ENCODE peak calls at places on chromosome 9, in six cellular contexts. V is LHCN-M2; I is activated T-cell treated with anti-CD3 and anti-CD28 coated beads, Interleukin-2, amount 50 U/mL, for 4 hours; Q is T47D; T is M059J; K is left ventricle myocardium inferior. C is an unnamed sample.

GRCh38 chr9:104503963-104504362 is at the start of gene OR13F1:
- DNase-seq in V (no peak), I (no peak), Q (no peak), T (no peak), K (no peak), C (no peak)

GRCh38 chr9:113416149-113416726 is 5.7 kb downstream of the C9orf43 start:
- DNase-seq in V (no peak), I (no peak), Q (no peak), T (no peak), K (no peak), C (no peak)

GRCh38 chr9:124834586-124834985 is 18.7 kb upstream of the WDR38 start:
- DNase-seq in V (peak), I (no peak), Q (no peak), T (peak), K (no peak), C (peak)

GRCh38 chr9:135898634-135899407 is 8.5 kb downstream of the CAMSAP1 start:
- DNase-seq in V (peak), I (no peak), Q (no peak), T (peak), K (no peak), C (no peak)

GRCh38 chr9:126057036-126057435 is 269.6 kb upstream of the MVB12B start:
- DNase-seq in V (no peak), I (no peak), Q (no peak), T (no peak), K (no peak), C (no peak)

GRCh38 chr9:107929439-107929838 is 439.9 kb upstream of the KLF4 start:
- DNase-seq in V (peak), I (no peak), Q (peak), T (peak), K (peak), C (peak)

GRCh38 chr9:70112981-70113380 is 69.3 kb downstream of the MAMDC2 start:
- DNase-seq in V (no peak), I (no peak), Q (peak), T (peak), K (no peak), C (no peak)

GRCh38 chr9:136443087-136443486 is 3.4 kb upstream of the INPP5E start:
- DNase-seq in V (no peak), I (no peak), Q (no peak), T (no peak), K (no peak), C (no peak)

GRCh38 chr9:109499061-109499630 is 1.0 kb upstream of the PTPN3 start:
- DNase-seq in V (no peak), I (no peak), Q (no peak), T (no peak), K (no peak), C (no peak)

GRCh38 chr9:99137225-99137624 is 32.3 kb downstream of the TGFBR1 start:
- DNase-seq in V (no peak), I (no peak), Q (no peak), T (no peak), K (no peak), C (no peak)

GRCh38 chr9:110116543-110116885 is 91.4 kb downstream of the C9orf152 start:
- DNase-seq in V (peak), I (no peak), Q (no peak), T (peak), K (no peak), C (peak)

GRCh38 chr9:87180361-87180760 is 233.1 kb upstream of the GAS1 start:
- DNase-seq in V (no peak), I (no peak), Q (no peak), T (no peak), K (no peak), C (no peak)

GRCh38 chr9:116084497-116084896 is 69.1 kb upstream of the PAPPA start:
- DNase-seq in V (no peak), I (no peak), Q (no peak), T (no peak), K (no peak), C (no peak)

GRCh38 chr9:90893706-90894105 is 92.1 kb downstream of the SYK start:
- DNase-seq in V (no peak), I (no peak), Q (no peak), T (no peak), K (no peak), C (no peak)

GRCh38 chr9:135520916-135521607 is at the start of gene LCN1:
- DNase-seq in V (no peak), I (no peak), Q (no peak), T (no peak), K (no peak), C (no peak)

GRCh38 chr9:131228988-131229387 is 47.3 kb downstream of the FAM78A start:
- DNase-seq in V (no peak), I (no peak), Q (no peak), T (no peak), K (no peak), C (no peak)

GRCh38 chr9:122318284-122318683 is 52.5 kb upstream of the PTGS1 start:
- DNase-seq in V (no peak), I (no peak), Q (no peak), T (no peak), K (no peak), C (no peak)

GRCh38 chr9:127183814-127184582 is 61.6 kb upstream of the ANGPTL2 start:
- DNase-seq in V (no peak), I (no peak), Q (no peak), T (no peak), K (peak), C (no peak)

GRCh38 chr9:83384214-83384613 is 154.0 kb downstream of the FRMD3 start:
- DNase-seq in V (peak), I (no peak), Q (no peak), T (no peak), K (no peak), C (no peak)

GRCh38 chr9:89655047-89655989 is 50.5 kb downstream of the GADD45G start:
- DNase-seq in V (no peak), I (no peak), Q (no peak), T (no peak), K (no peak), C (no peak)

GRCh38 chr9:88060746-88061145 is 77.5 kb downstream of the SPATA31C2 start:
- DNase-seq in V (peak), I (no peak), Q (no peak), T (peak), K (no peak), C (no peak)

GRCh38 chr9:96176901-96177718 is 124.9 kb downstream of the HSD17B3 start:
- DNase-seq in V (peak), I (no peak), Q (no peak), T (no peak), K (no peak), C (no peak)

GRCh38 chr9:137632432-137633161 is 13.8 kb downstream of the EHMT1 start:
- DNase-seq in V (no peak), I (no peak), Q (no peak), T (no peak), K (no peak), C (no peak)

GRCh38 chr9:503881-504852 is 289.5 kb downstream of the DOCK8 start:
- DNase-seq in V (peak), I (peak), Q (peak), T (peak), K (peak), C (peak)

GRCh38 chr9:134557331-134557730 is 84.3 kb upstream of the COL5A1 start:
- DNase-seq in V (no peak), I (no peak), Q (no peak), T (no peak), K (no peak), C (no peak)

GRCh38 chr9:18467696-18468095 is 6.3 kb upstream of the ADAMTSL1 start:
- DNase-seq in V (no peak), I (no peak), Q (no peak), T (no peak), K (no peak), C (no peak)